ENCODE peak calls at places on chromosomes 4 and X, in eight cellular contexts. S is ovary, J is uterus, L is heart left ventricle, G is prostate gland, E is Peyer's patch, R is IMR-90, D is transverse colon. I is an unnamed sample. For H3K9me3, the result is how much of the 10 kb centered on the place peaks cover.

GRCh38 chr4:126038492-126039236 is 723.9 kb downstream of the FAT4 start:
- DNase-seq in D (no peak), S (no peak), G (no peak), E (no peak), L (no peak), J (no peak), R (no peak), I (no peak)

GRCh38 chr4:10589308-10589707 is 95.3 kb downstream of the CLNK start:
- DNase-seq in D (no peak), S (no peak), G (no peak), L (no peak), E (no peak), J (no peak), R (no peak), I (no peak)

GRCh38 chrX:140354431-140355120 is 150.3 kb downstream of the SOX3 start:
- DNase-seq in E (no peak), S (no peak), R (no peak), J (no peak), G (no peak), L (no peak), D (no peak), I (no peak)

GRCh38 chrX:7168366-7168765 is 20.4 kb upstream of the PUDP start:
- DNase-seq in J (no peak), E (no peak), D (no peak), L (no peak), G (no peak), R (no peak), S (no peak), I (no peak)

GRCh38 chrX:154596290-154596929 is 11.5 kb downstream of the CTAG1A start:
- DNase-seq in L (no peak), G (peak), E (no peak), J (no peak), S (no peak), D (no peak), R (peak), I (no peak)

GRCh38 chrX:5646818-5647217 is 581.8 kb downstream of the NLGN4X start:
- DNase-seq in D (peak), E (no peak), J (no peak), G (no peak), R (no peak), L (no peak), S (no peak), I (no peak)

GRCh38 chr4:29320947-29321583 is 1399.1 kb upstream of the PCDH7 start:
- DNase-seq in R (no peak), G (no peak), E (no peak), J (no peak), S (no peak), D (no peak), L (no peak), I (no peak)

GRCh38 chr4:64564126-64564525 is 154.9 kb upstream of the TECRL start:
- DNase-seq in E (no peak), J (no peak), R (no peak), D (no peak), L (no peak), S (no peak), G (no peak), I (no peak)

GRCh38 chrX:7414753-7415152 is 266.8 kb upstream of the PUDP start:
- DNase-seq in D (no peak), E (no peak), J (no peak), G (no peak), R (no peak), S (no peak), L (no peak), I (no peak)

GRCh38 chrX:153944140-153944799 is at the start of gene RENBP:
- DNase-seq in R (no peak), D (peak), S (no peak), G (no peak), L (peak), E (peak), J (no peak), I (peak)

GRCh38 chr4:102578819-102579218 is 77.7 kb downstream of the NFKB1 start:
- DNase-seq in J (no peak), E (no peak), R (no peak), S (no peak), D (no peak), L (no peak), G (no peak), I (no peak)

GRCh38 chr4:128635939-128636551 is 173.5 kb upstream of the JADE1 start:
- DNase-seq in S (no peak), D (no peak), G (no peak), R (no peak), E (no peak), J (no peak), L (no peak), I (no peak)

GRCh38 chr4:89939464-89939863 is 44.8 kb downstream of the MMRN1 start:
- DNase-seq in L (no peak), D (no peak), E (no peak), R (no peak), G (no peak), J (no peak), S (no peak), I (no peak)

GRCh38 chr4:157220026-157220881 is at the start of gene GRIA2:
- DNase-seq in J (peak), D (no peak), S (peak), E (no peak), R (peak), L (peak), G (no peak), I (peak)

GRCh38 chr4:139208404-139208945 is 31.5 kb upstream of the ELF2 start:
- DNase-seq in J (peak), D (no peak), L (no peak), G (no peak), E (no peak), R (peak), S (no peak), I (no peak)

GRCh38 chr4:128639586-128640270 is 169.8 kb upstream of the JADE1 start:
- DNase-seq in L (no peak), R (no peak), E (no peak), G (no peak), S (no peak), J (no peak), D (no peak), I (no peak)

GRCh38 chr4:168304744-168305459 is 13.7 kb downstream of the DDX60 start:
- DNase-seq in D (no peak), S (no peak), J (no peak), L (no peak), R (peak), E (no peak), G (no peak), I (no peak)

GRCh38 chr4:37890501-37891220 is at the start of gene TBC1D1:
- DNase-seq in J (peak), L (peak), S (peak), G (peak), D (peak), E (peak), R (no peak), I (peak)

GRCh38 chrX:133959972-133960371 is 25.4 kb downstream of the GPC3 start:
- DNase-seq in J (no peak), G (no peak), L (no peak), E (no peak), R (no peak), D (no peak), S (no peak), I (no peak)

GRCh38 chr4:94880976-94881375 is 123.2 kb downstream of the BMPR1B start:
- DNase-seq in L (no peak), J (no peak), S (no peak), G (no peak), R (peak), E (no peak), D (no peak), I (no peak)

GRCh38 chr4:149031399-149031798 is 589.2 kb upstream of the NR3C2 start:
- DNase-seq in R (peak), L (no peak), E (no peak), G (no peak), J (no peak), S (no peak), D (no peak), I (no peak)

GRCh38 chr4:23903859-23904438 is 14.1 kb upstream of the PPARGC1A start:
- DNase-seq in G (peak), L (peak), E (no peak), R (no peak), J (no peak), S (no peak), D (no peak), I (no peak)

GRCh38 chrX:96445531-96446065 is 239.0 kb upstream of the DIAPH2 start:
- DNase-seq in D (no peak), S (no peak), L (no peak), J (no peak), R (no peak), E (no peak), G (no peak), I (no peak)
- H3K4me3 ChIP-seq in D (no peak), S (no peak), L (no peak), J (no peak), R (no peak), E (no peak), G (no peak), I (no peak)

GRCh38 chrX:110391086-110391485 is 32.4 kb downstream of the RTL9 start:
- DNase-seq in E (no peak), J (no peak), D (no peak), R (no peak), G (no peak), S (no peak), L (no peak), I (no peak)
- TF ChIP-seq POLR2A in E (no peak), J (no peak), D (no peak), R (no peak), G (no peak), S (no peak), L (no peak), I (no peak)

DNA sequence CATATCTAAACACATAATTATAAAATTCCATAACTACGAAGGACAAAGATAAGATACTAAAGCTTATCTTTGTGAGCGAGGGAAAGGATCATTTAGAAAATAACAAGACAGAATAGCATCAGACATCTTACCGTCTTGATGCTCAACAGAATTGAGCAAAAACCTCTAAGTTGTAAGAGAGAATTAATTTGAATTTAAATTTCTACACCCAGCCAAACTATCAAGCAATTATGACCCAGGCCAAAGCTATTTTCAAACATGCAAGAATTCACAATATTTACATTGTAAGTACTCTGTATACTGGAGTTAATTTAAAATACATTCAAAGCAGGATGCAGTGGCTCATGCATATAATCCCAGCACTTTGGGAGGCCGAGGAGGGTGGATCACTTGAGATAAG is 16.5 kb downstream of the CLOCK start:
- DNase-seq in S (no peak), J (no peak), L (no peak), R (no peak), E (no peak), G (no peak), D (no peak), I (no peak)
- H3K9me3 ChIP-seq in S (under half), J (under half), L (under half), R (under half), E (under half), G (under half), D (under half), I (under half)

DNA sequence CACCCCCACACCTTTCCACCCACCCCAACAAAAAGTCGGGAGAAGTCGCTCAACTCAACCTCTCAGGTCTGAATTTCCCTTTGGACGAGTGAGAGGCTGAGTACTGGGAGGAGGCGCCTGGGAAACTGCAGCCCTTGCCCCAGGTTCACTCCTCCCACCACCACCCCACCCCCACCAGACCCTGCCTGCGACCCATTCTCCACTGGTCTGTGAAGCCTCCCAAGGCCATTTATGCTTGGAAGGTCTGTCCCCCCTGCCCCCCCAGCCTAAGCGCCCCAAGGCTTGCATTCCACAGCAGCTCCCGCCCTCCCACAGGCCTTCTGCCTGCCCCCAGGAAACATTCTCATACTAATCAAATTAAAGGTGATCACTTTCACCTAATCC is 27.2 kb downstream of the ELF4 start:
- DNase-seq in L (no peak), S (no peak), G (no peak), E (no peak), R (no peak), D (no peak), J (no peak), I (no peak)
- H3K4me3 ChIP-seq in L (no peak), S (no peak), G (no peak), E (peak), R (no peak), D (no peak), J (no peak), I (no peak)

GRCh38 chr4:93289241-93289640 is 539.3 kb upstream of the ATOH1 start:
- DNase-seq in D (no peak), E (no peak), J (no peak), L (no peak), R (no peak), G (no peak), S (no peak), I (no peak)

GRCh38 chr4:93285346-93285745 is 543.2 kb upstream of the ATOH1 start:
- DNase-seq in E (no peak), G (no peak), D (no peak), R (no peak), S (no peak), J (no peak), L (no peak), I (no peak)
- TF ChIP-seq POLR2A in E (no peak), G (no peak), D (no peak), R (no peak), S (no peak), J (no peak), L (no peak), I (no peak)